ENCODE peak calls at places on chromosomes 7 and 10, in eight cellular contexts. U is HuH-7.5; S is fibroblast of mammary gland; J is EH; V is activated naive CD8-positive, alpha-beta T cell treated with anti-CD3 and anti-CD28 coated beads, Interleukin-2, amount 50 U/mL, for 24 hours; M is NCI-H748 treated with DMSO at 0.1 percent for 48 hours; G is transverse colon; B is DMS53. P is an unnamed sample.

GRCh38 chr7:157801971-157802675 is 465.3 kb downstream of the DNAJB6 start:
- DNase-seq in U (no peak), G (no peak), M (no peak), S (no peak), J (no peak), V (no peak), B (no peak), P (no peak)

GRCh38 chr7:64098-64521 is 128.3 kb upstream of the FAM20C start:
- DNase-seq in U (no peak), J (peak), B (peak), S (peak), V (no peak), G (peak), M (no peak), P (peak)

GRCh38 chr10:132883391-132883881 is 58.9 kb downstream of the CFAP46 start:
- DNase-seq in V (no peak), U (no peak), G (no peak), J (peak), S (no peak), B (no peak), M (no peak), P (no peak)

GRCh38 chr7:101940830-101941229 is 123.4 kb downstream of the CUX1 start:
- DNase-seq in G (peak), M (peak), V (no peak), S (no peak), U (no peak), J (no peak), B (peak), P (peak)

GRCh38 chr10:58909881-58910280 is 266.6 kb upstream of the PHYHIPL start:
- DNase-seq in G (no peak), U (no peak), B (no peak), V (no peak), M (no peak), S (peak), J (peak), P (no peak)

GRCh38 chr10:50395279-50395678 is 144.0 kb upstream of the ASAH2 start:
- DNase-seq in U (no peak), J (no peak), S (peak), G (no peak), V (no peak), M (no peak), B (no peak), P (no peak)

GRCh38 chr7:117854186-117854585 is 19.1 kb downstream of the CTTNBP2 start:
- DNase-seq in S (no peak), G (no peak), B (no peak), U (no peak), M (no peak), J (no peak), V (no peak), P (no peak)

GRCh38 chr10:86684305-86684704 is 16.0 kb downstream of the LDB3 start:
- DNase-seq in V (no peak), M (no peak), S (no peak), J (peak), U (no peak), G (peak), B (peak), P (peak)

GRCh38 chr10:60200012-60200681 is 189.5 kb downstream of the ANK3 start:
- DNase-seq in G (no peak), M (no peak), S (no peak), U (no peak), J (no peak), V (no peak), B (no peak), P (no peak)

GRCh38 chr7:92639213-92639896 is 49.2 kb upstream of the FAM133B start:
- DNase-seq in G (no peak), V (no peak), B (no peak), U (no peak), M (no peak), J (no peak), S (no peak), P (no peak)

GRCh38 chr7:149670288-149670687 is 103.1 kb downstream of the ZNF467 start:
- DNase-seq in M (no peak), G (peak), J (peak), V (no peak), S (peak), U (no peak), B (no peak), P (no peak)

GRCh38 chr10:51838506-51838905 is 139.1 kb upstream of the CSTF2T start:
- DNase-seq in G (no peak), M (no peak), B (no peak), J (no peak), V (no peak), S (no peak), U (no peak), P (no peak)

GRCh38 chr7:50641442-50642405 is 76.5 kb upstream of the DDC start:
- DNase-seq in B (peak), J (no peak), M (no peak), U (no peak), G (no peak), V (no peak), S (no peak), P (no peak)

GRCh38 chr10:79147796-79148451 is 79.2 kb downstream of the ZMIZ1 start:
- DNase-seq in M (no peak), G (no peak), V (no peak), U (no peak), B (no peak), J (no peak), S (no peak), P (no peak)

GRCh38 chr10:72315611-72316385 is 38.9 kb downstream of the DNAJB12 start:
- DNase-seq in J (peak), V (no peak), G (peak), B (no peak), M (no peak), S (peak), U (no peak), P (no peak)

GRCh38 chr7:30923774-30924413 is 12.2 kb downstream of the AQP1 start:
- DNase-seq in G (peak), M (no peak), B (no peak), V (no peak), S (no peak), J (no peak), U (no peak), P (peak)

GRCh38 chr10:36068542-36068941 is 426.4 kb upstream of the FZD8 start:
- DNase-seq in B (no peak), G (no peak), V (no peak), S (no peak), J (no peak), U (no peak), M (no peak), P (no peak)

GRCh38 chr10:127033116-127033515 is 127.9 kb downstream of the DOCK1 start:
- DNase-seq in B (no peak), V (no peak), U (no peak), S (no peak), M (no peak), J (no peak), G (no peak), P (no peak)

GRCh38 chr7:389911-390601 is 100.1 kb downstream of the FOXL3 start:
- DNase-seq in G (peak), M (no peak), B (no peak), V (no peak), S (no peak), J (no peak), U (no peak), P (no peak)

GRCh38 chr10:123512881-123513822 is 153.0 kb upstream of the GPR26 start:
- DNase-seq in U (no peak), V (no peak), G (no peak), S (no peak), M (no peak), J (no peak), B (no peak), P (no peak)

GRCh38 chr10:35821339-35821911 is 179.3 kb upstream of the FZD8 start:
- DNase-seq in G (no peak), J (peak), M (no peak), V (no peak), B (no peak), U (no peak), S (no peak), P (no peak)

GRCh38 chr10:102344067-102344466 is 51.4 kb upstream of the NFKB2 start:
- DNase-seq in B (no peak), M (no peak), V (no peak), S (peak), U (no peak), G (no peak), J (peak), P (no peak)